ENCODE peak calls at places on chromosome 7, in four cellular contexts. One of them, this sample, is unnamed.

GRCh38 chr7:139830779-139831498 is 1.9 kb downstream of the TBXAS1 start:
- DNase-seq in right atrium auricular region: no peak
- DNase-seq in transverse colon: no peak
- DNase-seq in PC-9: no peak
- DNase-seq in this sample: no peak

GRCh38 chr7:85322252-85322651 is 135.4 kb upstream of the SEMA3D start:
- DNase-seq in right atrium auricular region: no peak
- DNase-seq in transverse colon: no peak
- DNase-seq in PC-9: no peak
- DNase-seq in this sample: peak; percentile 69

GRCh38 chr7:81492240-81492639 is 277.6 kb downstream of the HGF start:
- DNase-seq in right atrium auricular region: no peak
- DNase-seq in transverse colon: no peak
- DNase-seq in PC-9: no peak
- DNase-seq in this sample: no peak

GRCh38 chr7:30743371-30744074 is 8.4 kb upstream of the INMT start:
- DNase-seq in right atrium auricular region: no peak
- DNase-seq in transverse colon: no peak
- DNase-seq in PC-9: no peak
- DNase-seq in this sample: no peak

GRCh38 chr7:103735377-103735776 is 254.1 kb downstream of the RELN start:
- DNase-seq in right atrium auricular region: no peak
- DNase-seq in transverse colon: no peak
- DNase-seq in PC-9: peak; percentile 64
- DNase-seq in this sample: peak; percentile 80

GRCh38 chr7:18798018-18798906 is 302.7 kb downstream of the HDAC9 start:
- DNase-seq in right atrium auricular region: no peak
- DNase-seq in transverse colon: no peak
- DNase-seq in PC-9: no peak
- DNase-seq in this sample: no peak

GRCh38 chr7:6163402-6163801 is 109.0 kb downstream of the CYTH3 start:
- DNase-seq in right atrium auricular region: no peak
- DNase-seq in transverse colon: no peak
- DNase-seq in PC-9: no peak
- DNase-seq in this sample: no peak

GRCh38 chr7:105454921-105455320 is 66.2 kb upstream of the SRPK2 start:
- DNase-seq in right atrium auricular region: no peak
- DNase-seq in transverse colon: no peak
- DNase-seq in PC-9: no peak
- DNase-seq in this sample: peak; percentile 47

GRCh38 chr7:133649593-133649992 is 396.7 kb downstream of the EXOC4 start:
- DNase-seq in right atrium auricular region: no peak
- DNase-seq in transverse colon: no peak
- DNase-seq in PC-9: no peak
- DNase-seq in this sample: no peak

GRCh38 chr7:129225931-129226572 is 1.2 kb downstream of the AHCYL2 start:
- DNase-seq in right atrium auricular region: no peak
- DNase-seq in transverse colon: no peak
- DNase-seq in PC-9: no peak
- DNase-seq in this sample: no peak

GRCh38 chr7:114047889-114048288 is 129.1 kb upstream of the PPP1R3A start:
- DNase-seq in right atrium auricular region: no peak
- DNase-seq in transverse colon: no peak
- DNase-seq in PC-9: no peak
- DNase-seq in this sample: peak; percentile 60

GRCh38 chr7:29989257-29989995 is at the start of gene SCRN1:
- DNase-seq in right atrium auricular region: no peak
- DNase-seq in transverse colon: peak; percentile 45
- DNase-seq in PC-9: no peak
- DNase-seq in this sample: no peak

GRCh38 chr7:157445956-157446295 is 109.1 kb downstream of the DNAJB6 start:
- DNase-seq in right atrium auricular region: peak; percentile 23
- DNase-seq in transverse colon: no peak
- DNase-seq in PC-9: no peak
- DNase-seq in this sample: no peak

GRCh38 chr7:219581-220150 is 27.3 kb downstream of the FAM20C start:
- DNase-seq in right atrium auricular region: peak; percentile 75
- DNase-seq in transverse colon: no peak
- DNase-seq in PC-9: no peak
- DNase-seq in this sample: no peak

GRCh38 chr7:27346531-27347260 is 104.1 kb downstream of the EVX1 start:
- DNase-seq in right atrium auricular region: no peak
- DNase-seq in transverse colon: peak; percentile 48
- DNase-seq in PC-9: peak; percentile 98
- DNase-seq in this sample: peak; percentile 86

GRCh38 chr7:3493499-3493898 is 192.4 kb downstream of the SDK1 start:
- DNase-seq in right atrium auricular region: no peak
- DNase-seq in transverse colon: no peak
- DNase-seq in PC-9: peak; percentile 63
- DNase-seq in this sample: peak; percentile 51

GRCh38 chr7:112047421-112047820 is 158.8 kb downstream of the DOCK4 start:
- DNase-seq in right atrium auricular region: no peak
- DNase-seq in transverse colon: no peak
- DNase-seq in PC-9: no peak
- DNase-seq in this sample: no peak

GRCh38 chr7:100119701-100120517 is 475 bp downstream of the CNPY4 start:
- DNase-seq in right atrium auricular region: peak; percentile 80
- DNase-seq in transverse colon: peak; percentile 68
- DNase-seq in PC-9: no peak
- DNase-seq in this sample: no peak

GRCh38 chr7:107958764-107959526 is 44.0 kb downstream of the LAMB1 start:
- DNase-seq in right atrium auricular region: peak; percentile 70
- DNase-seq in transverse colon: no peak
- DNase-seq in PC-9: peak; percentile 76
- DNase-seq in this sample: peak; percentile 53

GRCh38 chr7:130918129-130919052 is 184.4 kb upstream of the KLF14 start:
- DNase-seq in right atrium auricular region: no peak
- DNase-seq in transverse colon: no peak
- DNase-seq in PC-9: no peak
- DNase-seq in this sample: no peak

GRCh38 chr7:95690367-95690947 is 81.9 kb upstream of the DYNC1I1 start:
- DNase-seq in right atrium auricular region: no peak
- DNase-seq in transverse colon: no peak
- DNase-seq in PC-9: peak; percentile 37
- DNase-seq in this sample: peak; percentile 23

GRCh38 chr7:70384891-70385290 is 747.1 kb upstream of the GALNT17 start:
- DNase-seq in right atrium auricular region: no peak
- DNase-seq in transverse colon: no peak
- DNase-seq in PC-9: no peak
- DNase-seq in this sample: peak; percentile 75

GRCh38 chr7:142391191-142391992 is 133.5 kb upstream of the PRSS58 start:
- DNase-seq in right atrium auricular region: no peak
- DNase-seq in transverse colon: no peak
- DNase-seq in PC-9: no peak
- DNase-seq in this sample: no peak

GRCh38 chr7:76381814-76382213 is 23.0 kb upstream of the YWHAG start:
- DNase-seq in right atrium auricular region: no peak
- DNase-seq in transverse colon: no peak
- DNase-seq in PC-9: no peak
- DNase-seq in this sample: no peak

GRCh38 chr7:76380623-76380966 is 21.8 kb upstream of the YWHAG start:
- DNase-seq in right atrium auricular region: no peak
- DNase-seq in transverse colon: no peak
- DNase-seq in PC-9: no peak
- DNase-seq in this sample: no peak

GRCh38 chr7:76377186-76377918 is 18.6 kb upstream of the YWHAG start:
- DNase-seq in right atrium auricular region: no peak
- DNase-seq in transverse colon: no peak
- DNase-seq in PC-9: no peak
- DNase-seq in this sample: no peak

GRCh38 chr7:76386691-76387260 is 22.7 kb downstream of the SSC4D start:
- DNase-seq in right atrium auricular region: no peak
- DNase-seq in transverse colon: no peak
- DNase-seq in PC-9: no peak
- DNase-seq in this sample: no peak

GRCh38 chr7:76383089-76383944 is 24.5 kb upstream of the YWHAG start:
- DNase-seq in right atrium auricular region: no peak
- DNase-seq in transverse colon: no peak
- DNase-seq in PC-9: no peak
- DNase-seq in this sample: no peak
- TF ChIP-seq CTCF in right atrium auricular region: no peak
- TF ChIP-seq CTCF in transverse colon: no peak
- TF ChIP-seq CTCF in PC-9: no peak
- TF ChIP-seq CTCF in this sample: peak; percentile 25

DNA sequence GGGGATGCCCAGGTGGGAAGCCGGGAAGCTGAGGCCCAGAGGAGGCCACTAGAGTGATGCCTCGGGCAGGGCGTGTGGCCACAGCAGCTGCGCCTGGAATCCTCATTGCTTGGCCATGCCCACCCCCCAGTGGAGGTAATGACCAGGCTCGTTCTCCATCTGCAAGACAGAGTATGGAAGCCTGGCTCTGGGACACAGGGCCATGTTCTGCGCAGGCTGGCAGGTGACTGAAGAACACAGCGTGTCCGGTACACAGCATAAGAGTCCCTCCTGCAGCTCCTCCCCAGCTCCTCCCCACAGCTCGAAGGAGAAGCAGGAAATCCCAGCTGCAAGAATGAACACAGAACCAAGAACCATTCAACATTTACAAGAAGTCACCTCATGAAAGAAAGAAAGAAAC is 64.8 kb downstream of the SMURF1 start:
- DNase-seq in right atrium auricular region: no peak
- DNase-seq in transverse colon: peak; percentile 37
- DNase-seq in PC-9: no peak
- DNase-seq in this sample: peak; percentile 22
- H3K4me1 ChIP-seq in right atrium auricular region: peaks cover 6% of the 10 kb centered on the region
- H3K4me1 ChIP-seq in transverse colon: peaks cover 13% of the 10 kb centered on the region
- H3K4me1 ChIP-seq in PC-9: no peaks in the 10 kb centered on the region
- H3K4me1 ChIP-seq in this sample: peaks cover 8% of the 10 kb centered on the region

DNA sequence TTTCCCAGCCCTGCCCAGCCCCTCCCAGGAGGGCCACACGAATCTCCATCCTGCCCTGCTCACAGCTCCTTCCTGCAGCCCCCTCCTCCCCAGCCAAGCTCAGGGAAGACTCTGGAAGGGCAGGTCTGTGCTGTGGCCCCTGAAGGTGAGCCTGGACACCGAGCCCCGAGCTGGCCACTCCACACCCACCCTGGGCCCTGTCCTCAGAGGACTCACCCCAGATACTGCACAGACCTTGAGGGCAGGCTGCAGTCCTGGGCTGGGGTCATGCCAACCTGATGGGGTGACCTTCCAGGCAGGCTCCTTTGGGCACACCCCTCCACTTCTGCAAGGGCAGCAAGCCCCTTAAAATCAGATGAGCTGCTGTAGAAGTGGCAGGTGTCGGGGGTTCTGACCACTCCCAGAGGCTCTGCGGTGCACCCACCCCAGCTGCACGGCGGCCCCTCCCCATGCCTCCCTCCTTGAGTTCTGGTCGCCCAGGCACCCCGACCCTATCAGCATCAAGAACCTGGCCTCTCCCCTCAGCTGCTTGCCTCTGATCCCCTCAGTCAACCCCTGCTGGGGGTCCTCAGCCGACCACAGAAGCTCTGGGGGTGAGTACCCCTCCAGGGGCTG is 24.3 kb downstream of the YKT6 start:
- DNase-seq in right atrium auricular region: no peak
- DNase-seq in transverse colon: no peak
- DNase-seq in PC-9: no peak
- DNase-seq in this sample: no peak
- H3K27ac ChIP-seq in right atrium auricular region: no peak overlapping the region
- H3K27ac ChIP-seq in transverse colon: no peak overlapping the region
- H3K27ac ChIP-seq in PC-9: no peak overlapping the region
- H3K27ac ChIP-seq in this sample: no peak overlapping the region

GRCh38 chr7:155893664-155894063 is 81.4 kb upstream of the SHH start:
- DNase-seq in right atrium auricular region: no peak
- DNase-seq in transverse colon: no peak
- DNase-seq in PC-9: no peak
- DNase-seq in this sample: no peak

GRCh38 chr7:155897758-155898386 is 85.6 kb upstream of the SHH start:
- DNase-seq in right atrium auricular region: no peak
- DNase-seq in transverse colon: no peak
- DNase-seq in PC-9: no peak
- DNase-seq in this sample: no peak

GRCh38 chr7:155889636-155890508 is 77.6 kb upstream of the SHH start:
- DNase-seq in right atrium auricular region: no peak
- DNase-seq in transverse colon: peak; percentile 78
- DNase-seq in PC-9: no peak
- DNase-seq in this sample: no peak

GRCh38 chr7:155896531-155897263 is 84.4 kb upstream of the SHH start:
- DNase-seq in right atrium auricular region: no peak
- DNase-seq in transverse colon: no peak
- DNase-seq in PC-9: peak; percentile 84
- DNase-seq in this sample: no peak

GRCh38 chr7:155893176-155893575 is 80.9 kb upstream of the SHH start:
- DNase-seq in right atrium auricular region: no peak
- DNase-seq in transverse colon: no peak
- DNase-seq in PC-9: no peak
- DNase-seq in this sample: no peak
- TF ChIP-seq CTCF in right atrium auricular region: no peak
- TF ChIP-seq CTCF in transverse colon: no peak
- TF ChIP-seq CTCF in PC-9: no peak
- TF ChIP-seq CTCF in this sample: no peak

DNA sequence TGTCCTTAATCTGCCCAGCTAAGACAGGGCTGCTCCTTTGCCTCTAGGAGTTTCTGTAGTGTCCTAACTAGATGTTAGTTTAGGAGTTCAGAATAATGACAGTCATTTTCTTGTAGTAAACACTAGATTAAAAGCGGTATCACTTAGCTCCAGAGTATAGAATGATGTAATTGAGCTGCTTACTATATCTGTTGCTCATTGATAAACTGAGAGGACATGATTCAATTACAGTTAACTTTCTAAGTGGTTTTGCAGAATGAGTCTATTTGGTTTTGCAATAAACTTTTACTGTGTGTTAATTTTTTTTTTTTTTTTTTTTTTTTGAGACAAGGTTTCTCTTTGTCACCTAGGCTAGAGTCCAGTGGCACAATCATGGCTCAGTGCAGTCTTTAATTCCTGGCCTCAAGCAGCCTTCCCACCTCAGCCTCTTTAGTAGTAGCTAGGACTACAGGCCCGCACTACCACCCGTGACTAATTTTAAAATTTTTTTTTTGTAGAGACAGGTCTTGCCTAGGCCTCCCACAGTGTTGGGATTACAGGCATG is 1.8 kb downstream of the STMP1 start:
- DNase-seq in right atrium auricular region: no peak
- DNase-seq in transverse colon: no peak
- DNase-seq in PC-9: no peak
- DNase-seq in this sample: no peak
- H3K4me1 ChIP-seq in right atrium auricular region: peaks cover 36% of the 10 kb centered on the region
- H3K4me1 ChIP-seq in transverse colon: peaks cover 11% of the 10 kb centered on the region
- H3K4me1 ChIP-seq in PC-9: peaks cover 16% of the 10 kb centered on the region
- H3K4me1 ChIP-seq in this sample: no peaks in the 10 kb centered on the region